ENCODE peak calls at places on chromosome 21, in six cellular contexts. One of them, this sample, is unnamed.

GRCh38 chr21:42518216-42518615 is 4.6 kb downstream of the SLC37A1 start:
- DNase-seq in neuronal stem cell: no peak
- DNase-seq in H1: no peak
- DNase-seq in IMR-90: peak; percentile 28
- DNase-seq in mesendoderm: peak; percentile 47
- DNase-seq in H9: no peak
- DNase-seq in this sample: peak; percentile 89

GRCh38 chr21:17679002-17679600 is 66.4 kb upstream of the BTG3 start:
- DNase-seq in neuronal stem cell: peak; percentile 33
- DNase-seq in IMR-90: peak; percentile 71
- DNase-seq in H9: no peak
- DNase-seq in H1: no peak
- DNase-seq in mesendoderm: peak; percentile 67
- DNase-seq in this sample: peak; percentile 77

GRCh38 chr21:31195334-31196015 is 148.6 kb downstream of the TIAM1 start:
- DNase-seq in H1: no peak
- DNase-seq in neuronal stem cell: no peak
- DNase-seq in IMR-90: no peak
- DNase-seq in mesendoderm: no peak
- DNase-seq in H9: no peak
- DNase-seq in this sample: no peak

GRCh38 chr21:32585042-32585710 is at the start of gene TCP10L:
- DNase-seq in mesendoderm: no peak
- DNase-seq in IMR-90: no peak
- DNase-seq in H1: no peak
- DNase-seq in neuronal stem cell: no peak
- DNase-seq in H9: no peak
- DNase-seq in this sample: no peak

GRCh38 chr21:29436143-29436542 is 137.4 kb downstream of the BACH1 start:
- DNase-seq in H1: no peak
- DNase-seq in H9: no peak
- DNase-seq in mesendoderm: no peak
- DNase-seq in IMR-90: no peak
- DNase-seq in neuronal stem cell: no peak
- DNase-seq in this sample: no peak

GRCh38 chr21:41664881-41665765 is 101.7 kb downstream of the RIPK4 start:
- DNase-seq in neuronal stem cell: no peak
- DNase-seq in mesendoderm: no peak
- DNase-seq in IMR-90: peak; percentile 67
- DNase-seq in H9: no peak
- DNase-seq in H1: no peak
- DNase-seq in this sample: no peak

GRCh38 chr21:29523646-29524045 is 224.9 kb downstream of the BACH1 start:
- DNase-seq in H1: no peak
- DNase-seq in mesendoderm: no peak
- DNase-seq in H9: no peak
- DNase-seq in neuronal stem cell: no peak
- DNase-seq in IMR-90: no peak
- DNase-seq in this sample: no peak

GRCh38 chr21:42570841-42571387 is 57.3 kb downstream of the SLC37A1 start:
- DNase-seq in mesendoderm: peak; percentile 34
- DNase-seq in H9: no peak
- DNase-seq in IMR-90: no peak
- DNase-seq in H1: no peak
- DNase-seq in neuronal stem cell: peak; percentile 77
- DNase-seq in this sample: no peak

GRCh38 chr21:16573581-16573980 is 843.8 kb downstream of the USP25 start:
- DNase-seq in mesendoderm: peak; percentile 47
- DNase-seq in H9: no peak
- DNase-seq in IMR-90: peak; percentile 76
- DNase-seq in H1: no peak
- DNase-seq in neuronal stem cell: no peak
- DNase-seq in this sample: peak; percentile 33

GRCh38 chr21:44199448-44199847 is 41.3 kb downstream of the ICOSLG start:
- DNase-seq in H9: peak; percentile 68
- DNase-seq in neuronal stem cell: no peak
- DNase-seq in IMR-90: no peak
- DNase-seq in mesendoderm: peak; percentile 44
- DNase-seq in H1: peak; percentile 53
- DNase-seq in this sample: no peak

GRCh38 chr21:16842716-16843115 is 670.1 kb upstream of the CXADR start:
- DNase-seq in IMR-90: peak; percentile 4
- DNase-seq in neuronal stem cell: no peak
- DNase-seq in H1: no peak
- DNase-seq in mesendoderm: peak; percentile 8
- DNase-seq in H9: no peak
- DNase-seq in this sample: no peak

GRCh38 chr21:42782723-42783247 is 96.6 kb downstream of the WDR4 start:
- DNase-seq in mesendoderm: no peak
- DNase-seq in H9: no peak
- DNase-seq in neuronal stem cell: no peak
- DNase-seq in H1: no peak
- DNase-seq in IMR-90: no peak
- DNase-seq in this sample: no peak

GRCh38 chr21:21114456-21114855 is 116.2 kb downstream of the NCAM2 start:
- DNase-seq in H1: no peak
- DNase-seq in IMR-90: no peak
- DNase-seq in H9: no peak
- DNase-seq in mesendoderm: no peak
- DNase-seq in neuronal stem cell: no peak
- DNase-seq in this sample: no peak

GRCh38 chr21:42360317-42360716 is 6.0 kb downstream of the TFF1 start:
- DNase-seq in H9: no peak
- DNase-seq in neuronal stem cell: no peak
- DNase-seq in IMR-90: no peak
- DNase-seq in mesendoderm: peak; percentile 36
- DNase-seq in H1: no peak
- DNase-seq in this sample: no peak

GRCh38 chr21:39153373-39153772 is 29.9 kb downstream of the PSMG1 start:
- DNase-seq in H9: no peak
- DNase-seq in IMR-90: no peak
- DNase-seq in neuronal stem cell: no peak
- DNase-seq in H1: no peak
- DNase-seq in mesendoderm: peak; percentile 35
- DNase-seq in this sample: no peak

GRCh38 chr21:25370311-25370744 is 237.0 kb downstream of the MRPL39 start:
- DNase-seq in IMR-90: peak; percentile 99
- DNase-seq in H1: no peak
- DNase-seq in neuronal stem cell: no peak
- DNase-seq in mesendoderm: peak; percentile 57
- DNase-seq in H9: no peak
- DNase-seq in this sample: peak; percentile 7

GRCh38 chr21:39136711-39137110 is 46.5 kb downstream of the PSMG1 start:
- DNase-seq in neuronal stem cell: no peak
- DNase-seq in H9: no peak
- DNase-seq in IMR-90: peak; percentile 47
- DNase-seq in mesendoderm: no peak
- DNase-seq in H1: no peak
- DNase-seq in this sample: peak; percentile 64

GRCh38 chr21:8991968-8992621 is 1529.3 kb upstream of the TPTE start:
- DNase-seq in IMR-90: no peak
- DNase-seq in mesendoderm: no peak
- DNase-seq in H9: no peak
- DNase-seq in neuronal stem cell: no peak
- DNase-seq in H1: no peak
- DNase-seq in this sample: no peak

GRCh38 chr21:35984654-35985366 is 75.5 kb downstream of the SETD4 start:
- DNase-seq in IMR-90: no peak
- DNase-seq in H1: no peak
- DNase-seq in H9: no peak
- DNase-seq in mesendoderm: peak; percentile 22
- DNase-seq in neuronal stem cell: no peak
- DNase-seq in this sample: no peak
- H2BK120ac ChIP-seq in IMR-90: no peak overlapping the region
- H2BK120ac ChIP-seq in H1: no peak overlapping the region
- H2BK120ac ChIP-seq in H9: no peak overlapping the region
- H2BK120ac ChIP-seq in mesendoderm: no peak overlapping the region
- H2BK120ac ChIP-seq in neuronal stem cell: no peak overlapping the region
- H2BK120ac ChIP-seq in this sample: no peak overlapping the region

GRCh38 chr21:46325073-46325912 is 1.3 kb downstream of the PCNT start:
- DNase-seq in H1: peak; percentile 70
- DNase-seq in mesendoderm: peak; percentile 88
- DNase-seq in H9: peak; percentile 75
- DNase-seq in IMR-90: peak; percentile 47
- DNase-seq in neuronal stem cell: peak; percentile 38
- DNase-seq in this sample: peak; percentile 71
- H2BK5ac ChIP-seq in H1: peak overlapping the region; percentile 1
- H2BK5ac ChIP-seq in mesendoderm: no peak overlapping the region
- H2BK5ac ChIP-seq in H9: no peak overlapping the region
- H2BK5ac ChIP-seq in IMR-90: peak overlapping the region; percentile 62
- H2BK5ac ChIP-seq in neuronal stem cell: peak overlapping the region; percentile 93
- H2BK5ac ChIP-seq in this sample: no peak overlapping the region

DNA sequence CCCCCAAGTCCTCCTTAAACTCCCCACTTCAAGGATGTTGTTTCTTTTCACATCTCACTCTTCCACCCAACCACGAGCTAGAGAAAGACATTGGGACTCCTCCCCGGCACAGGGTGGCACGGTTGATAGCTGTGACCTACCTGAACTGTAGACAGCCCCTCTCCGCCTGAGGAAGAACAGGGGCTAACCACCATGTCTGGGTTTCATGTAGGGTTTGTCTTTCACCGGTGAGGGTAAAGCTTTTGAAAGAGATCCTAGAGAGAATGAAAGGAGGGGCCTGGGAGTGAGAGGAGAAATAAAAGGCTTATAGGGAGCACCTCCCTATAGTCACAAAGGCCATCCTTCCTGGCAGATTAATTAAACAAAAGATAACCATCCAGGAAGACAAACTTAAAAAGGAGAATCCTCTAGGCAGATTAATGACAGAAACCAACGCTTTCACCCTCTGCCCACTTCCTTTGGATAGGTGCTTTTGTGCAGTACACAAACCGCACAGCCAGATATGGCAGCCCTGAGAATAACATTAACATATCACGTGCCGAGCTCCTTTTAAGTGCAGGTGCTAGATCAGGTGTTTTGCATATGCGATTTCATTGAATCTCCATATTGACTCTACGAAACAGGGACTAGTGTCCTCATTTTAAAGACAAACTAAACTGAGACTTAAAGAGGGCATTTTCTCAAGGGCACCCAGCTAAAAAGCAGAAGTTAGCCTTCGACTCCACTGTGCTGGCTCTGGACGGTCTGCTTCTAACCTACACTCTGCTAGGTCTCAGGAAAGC is 178.0 kb upstream of the RUNX1 start:
- DNase-seq in neuronal stem cell: no peak
- DNase-seq in mesendoderm: no peak
- DNase-seq in H9: no peak
- DNase-seq in IMR-90: no peak
- DNase-seq in H1: no peak
- DNase-seq in this sample: no peak
- H3K27ac ChIP-seq in neuronal stem cell: no peak overlapping the region
- H3K27ac ChIP-seq in mesendoderm: no peak overlapping the region
- H3K27ac ChIP-seq in H9: no peak overlapping the region
- H3K27ac ChIP-seq in IMR-90: no peak overlapping the region
- H3K27ac ChIP-seq in H1: no peak overlapping the region
- H3K27ac ChIP-seq in this sample: no peak overlapping the region

GRCh38 chr21:45318146-45318555 is 30.5 kb upstream of the POFUT2 start:
- DNase-seq in neuronal stem cell: no peak
- DNase-seq in H9: no peak
- DNase-seq in H1: no peak
- DNase-seq in mesendoderm: no peak
- DNase-seq in IMR-90: no peak
- DNase-seq in this sample: no peak
- H2BK120ac ChIP-seq in neuronal stem cell: no peak overlapping the region
- H2BK120ac ChIP-seq in H9: no peak overlapping the region
- H2BK120ac ChIP-seq in H1: no peak overlapping the region
- H2BK120ac ChIP-seq in mesendoderm: no peak overlapping the region
- H2BK120ac ChIP-seq in IMR-90: peak overlapping the region; percentile 99
- H2BK120ac ChIP-seq in this sample: peak overlapping the region; percentile 99

GRCh38 chr21:36989699-36990507 is 16.6 kb upstream of the RIPPLY3 start:
- DNase-seq in IMR-90: peak; percentile 90
- DNase-seq in H9: peak; percentile 92
- DNase-seq in neuronal stem cell: peak; percentile 91
- DNase-seq in H1: peak; percentile 99
- DNase-seq in mesendoderm: peak; percentile 92
- DNase-seq in this sample: peak; percentile 89
- H2BK5ac ChIP-seq in IMR-90: peak overlapping the region; percentile 79
- H2BK5ac ChIP-seq in H9: no peak overlapping the region
- H2BK5ac ChIP-seq in neuronal stem cell: peak overlapping the region; percentile 62
- H2BK5ac ChIP-seq in H1: peak overlapping the region; percentile 96
- H2BK5ac ChIP-seq in mesendoderm: no peak overlapping the region
- H2BK5ac ChIP-seq in this sample: peak overlapping the region; percentile 74

GRCh38 chr21:26469789-26470188 is 103.3 kb downstream of the CYYR1 start:
- DNase-seq in IMR-90: peak; percentile 50
- DNase-seq in mesendoderm: no peak
- DNase-seq in neuronal stem cell: no peak
- DNase-seq in H9: no peak
- DNase-seq in H1: no peak
- DNase-seq in this sample: peak; percentile 61

GRCh38 chr21:26470361-26471115 is 102.5 kb downstream of the CYYR1 start:
- DNase-seq in IMR-90: no peak
- DNase-seq in H1: no peak
- DNase-seq in H9: no peak
- DNase-seq in mesendoderm: no peak
- DNase-seq in neuronal stem cell: no peak
- DNase-seq in this sample: no peak

GRCh38 chr21:26471116-26471505 is 102.0 kb downstream of the CYYR1 start:
- DNase-seq in mesendoderm: no peak
- DNase-seq in IMR-90: no peak
- DNase-seq in H1: no peak
- DNase-seq in H9: no peak
- DNase-seq in neuronal stem cell: no peak
- DNase-seq in this sample: no peak

DNA sequence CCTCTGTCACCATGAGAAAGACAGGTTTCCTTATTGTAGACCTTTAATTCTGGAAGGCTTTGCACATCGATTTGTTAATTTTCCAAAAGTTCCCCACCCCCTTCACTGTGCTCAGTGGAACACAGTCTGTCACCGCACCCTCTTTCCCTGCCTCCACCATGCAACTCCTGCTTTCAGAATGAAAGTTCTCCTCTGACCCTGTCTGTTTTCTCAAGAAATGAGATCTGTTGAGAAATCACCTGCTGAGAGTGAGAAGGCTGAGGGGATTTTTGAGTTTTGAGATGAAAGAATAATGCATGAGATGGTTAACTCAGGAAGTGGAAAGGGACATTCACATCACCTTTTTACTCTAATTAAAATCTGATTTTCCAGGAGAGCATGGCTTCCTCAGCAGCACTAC is 99.6 kb downstream of the CYYR1 start:
- DNase-seq in IMR-90: no peak
- DNase-seq in mesendoderm: no peak
- DNase-seq in H1: no peak
- DNase-seq in H9: no peak
- DNase-seq in neuronal stem cell: no peak
- DNase-seq in this sample: no peak
- H3K27ac ChIP-seq in IMR-90: no peak overlapping the region
- H3K27ac ChIP-seq in mesendoderm: no peak overlapping the region
- H3K27ac ChIP-seq in H1: no peak overlapping the region
- H3K27ac ChIP-seq in H9: no peak overlapping the region
- H3K27ac ChIP-seq in neuronal stem cell: no peak overlapping the region
- H3K27ac ChIP-seq in this sample: no peak overlapping the region

This sample was measured in mesenchymal stem cell.